ENCODE peak calls at places on chromosome 1, in eight cellular contexts. U, A, F, I, B, C, S and M are unnamed samples.

GRCh38 chr1:54882483-54882882 is 4.5 kb downstream of the DHCR24 start:
- DNase-seq in A (no peak), S (no peak), B (no peak), F (no peak), I (no peak), U (no peak), C (no peak), M (no peak)

GRCh38 chr1:46735708-46736324 is 16.9 kb upstream of the EFCAB14 start:
- DNase-seq in F (peak; percentile 48), U (no peak), B (no peak), S (no peak), I (no peak), A (peak; percentile 83), C (peak; percentile 85), M (no peak)

GRCh38 chr1:201792534-201793305 is 36.2 kb upstream of the IPO9 start:
- DNase-seq in S (no peak), F (peak; percentile 82), I (peak; percentile 91), C (peak; percentile 95), B (peak; percentile 82), U (peak; percentile 71), A (peak; percentile 87), M (no peak)

GRCh38 chr1:77407738-77408375 is 126.0 kb downstream of the AK5 start:
- DNase-seq in U (no peak), C (no peak), S (no peak), A (no peak), F (no peak), B (no peak), I (no peak), M (no peak)

GRCh38 chr1:170929835-170930554 is 5.3 kb upstream of the MROH9 start:
- DNase-seq in S (no peak), A (peak; percentile 69), B (no peak), C (peak; percentile 73), I (no peak), F (peak; percentile 31), U (no peak), M (no peak)

GRCh38 chr1:165143437-165144065 is 213.0 kb downstream of the LMX1A start:
- DNase-seq in A (peak; percentile 22), S (no peak), I (no peak), U (no peak), B (no peak), C (peak; percentile 82), F (no peak), M (no peak)

GRCh38 chr1:121418369-121419049 is 233.7 kb downstream of the SRGAP2C start:
- DNase-seq in I (no peak), S (no peak), B (no peak), A (peak; percentile 39), C (peak; percentile 68), U (no peak), F (no peak), M (no peak)

GRCh38 chr1:157472302-157472701 is 80.0 kb downstream of the FCRL5 start:
- DNase-seq in I (no peak), U (no peak), S (no peak), F (no peak), B (no peak), A (no peak), C (no peak), M (no peak)

GRCh38 chr1:53585116-53585515 is 125.9 kb downstream of the DMRTB1 start:
- DNase-seq in I (peak; percentile 48), F (no peak), B (no peak), S (no peak), A (no peak), C (no peak), U (no peak), M (no peak)

GRCh38 chr1:94329986-94330385 is 88.2 kb upstream of the ABCD3 start:
- DNase-seq in S (no peak), A (peak; percentile 47), F (no peak), U (no peak), C (peak; percentile 70), I (no peak), B (no peak), M (no peak)

GRCh38 chr1:69492286-69492685 is 75.4 kb upstream of the LRRC7 start:
- DNase-seq in B (no peak), I (no peak), F (no peak), S (no peak), C (no peak), A (no peak), U (no peak), M (no peak)

GRCh38 chr1:104874044-104874443 is 1124.3 kb downstream of the AMY1C start:
- DNase-seq in C (no peak), B (no peak), S (no peak), I (no peak), F (no peak), A (no peak), U (no peak), M (no peak)

GRCh38 chr1:38662141-38662540 is 197.4 kb downstream of the RRAGC start:
- DNase-seq in S (no peak), B (no peak), I (no peak), C (peak; percentile 14), A (no peak), U (no peak), F (no peak), M (no peak)

GRCh38 chr1:3588395-3588794 is 22.9 kb downstream of the MEGF6 start:
- DNase-seq in S (no peak), C (no peak), I (no peak), U (no peak), B (no peak), F (no peak), A (no peak), M (no peak)

GRCh38 chr1:37471345-37472231 is 2.8 kb upstream of the ZC3H12A start:
- DNase-seq in U (peak; percentile 69), C (peak; percentile 91), F (peak; percentile 65), A (peak; percentile 28), S (no peak), I (peak; percentile 95), B (peak; percentile 81), M (no peak)

GRCh38 chr1:33429332-33429731 is 1.6 kb downstream of the PHC2 start:
- DNase-seq in I (no peak), S (no peak), A (peak; percentile 44), B (no peak), C (no peak), U (no peak), F (no peak), M (no peak)

GRCh38 chr1:88293791-88294190 is 390.3 kb upstream of the PKN2 start:
- DNase-seq in B (no peak), S (no peak), F (no peak), I (no peak), U (no peak), A (no peak), C (no peak), M (no peak)

GRCh38 chr1:167633258-167633944 is 3.4 kb downstream of the RCSD1 start:
- DNase-seq in C (no peak), S (no peak), A (no peak), B (no peak), I (no peak), U (no peak), F (no peak), M (peak; percentile 37)
- H3K27ac ChIP-seq in C (no peak overlapping the region), S (peak overlapping the region; percentile 12), A (no peak overlapping the region), B (no peak overlapping the region), I (no peak overlapping the region), U (peak overlapping the region; percentile 96), F (peak overlapping the region; percentile 37), M (no peak overlapping the region)

GRCh38 chr1:119007672-119008482 is 19.7 kb upstream of the TBX15 start:
- DNase-seq in B (no peak), F (no peak), A (peak; percentile 42), C (peak; percentile 64), S (no peak), U (no peak), I (no peak), M (peak; percentile 77)
- H3K27ac ChIP-seq in B (no peak overlapping the region), F (no peak overlapping the region), A (no peak overlapping the region), C (no peak overlapping the region), S (no peak overlapping the region), U (no peak overlapping the region), I (no peak overlapping the region), M (no peak overlapping the region)

GRCh38 chr1:151403612-151404011 is 4.2 kb downstream of the PSMB4 start:
- DNase-seq in S (no peak), I (no peak), C (no peak), U (no peak), F (no peak), B (no peak), A (no peak), M (no peak)

GRCh38 chr1:151402764-151403163 is 3.4 kb downstream of the PSMB4 start:
- DNase-seq in F (no peak), S (no peak), C (no peak), A (no peak), I (no peak), B (no peak), U (no peak), M (no peak)

GRCh38 chr1:151401860-151402259 is 2.5 kb downstream of the PSMB4 start:
- DNase-seq in U (no peak), A (no peak), S (no peak), C (no peak), B (no peak), I (no peak), F (no peak), M (no peak)

GRCh38 chr1:151399890-151400235 is 490 bp downstream of the PSMB4 start:
- DNase-seq in A (peak; percentile 59), U (no peak), S (no peak), C (peak; percentile 68), B (no peak), F (no peak), I (no peak), M (no peak)

GRCh38 chr1:151401125-151401788 is 1.9 kb downstream of the PSMB4 start:
- DNase-seq in B (no peak), C (no peak), F (no peak), A (no peak), S (no peak), U (no peak), I (no peak), M (no peak)
- H3K27ac ChIP-seq in B (no peak overlapping the region), C (no peak overlapping the region), F (no peak overlapping the region), A (no peak overlapping the region), S (peak overlapping the region; percentile 9), U (peak overlapping the region; percentile 84), I (peak overlapping the region; percentile 95), M (no peak overlapping the region)

GRCh38 chr1:6802454-6802853 is 17.2 kb downstream of the CAMTA1 start:
- DNase-seq in B (no peak), S (no peak), U (no peak), I (no peak), A (no peak), C (no peak), F (no peak), M (no peak)

GRCh38 chr1:6802893-6803292 is 17.6 kb downstream of the CAMTA1 start:
- DNase-seq in I (no peak), U (no peak), S (no peak), B (no peak), A (no peak), F (no peak), C (no peak), M (no peak)

GRCh38 chr1:6803357-6803756 is 18.1 kb downstream of the CAMTA1 start:
- DNase-seq in C (no peak), S (no peak), A (no peak), U (no peak), F (no peak), I (no peak), B (no peak), M (no peak)

GRCh38 chr1:6807782-6808181 is 22.5 kb downstream of the CAMTA1 start:
- DNase-seq in F (no peak), A (no peak), C (no peak), I (no peak), U (no peak), S (no peak), B (no peak), M (no peak)

DNA sequence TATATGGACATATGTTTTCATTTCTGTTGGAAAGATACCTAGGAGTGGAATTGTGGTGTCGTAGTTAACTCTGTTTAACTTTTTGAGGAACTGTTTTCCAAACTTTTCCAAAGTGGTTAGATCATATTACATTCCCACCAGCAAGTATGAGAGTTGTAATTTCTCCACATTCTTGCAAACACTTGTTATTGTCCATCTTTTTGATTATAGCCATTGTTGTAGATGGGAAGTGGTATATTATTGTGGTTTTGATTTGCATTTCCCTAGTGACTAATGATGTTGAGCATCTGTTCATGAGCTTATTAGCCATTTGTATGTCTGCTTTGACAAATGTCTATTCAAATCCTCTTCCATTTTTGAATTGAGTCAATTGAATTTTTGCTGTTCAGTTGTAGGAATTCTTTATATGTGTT is 19.8 kb downstream of the CAMTA1 start:
- DNase-seq in U (no peak), B (no peak), C (no peak), S (no peak), F (no peak), I (no peak), A (no peak), M (no peak)
- H3K27ac ChIP-seq in U (no peak overlapping the region), B (no peak overlapping the region), C (no peak overlapping the region), S (no peak overlapping the region), F (no peak overlapping the region), I (no peak overlapping the region), A (no peak overlapping the region), M (no peak overlapping the region)